ENCODE peak calls at places on chromosomes 6 and 20, in six cellular contexts. J is cardiac muscle cell, X is right cardiac atrium, V is GM23248, K is choroid plexus epithelial cell, W is NB4. G is an unnamed sample.

GRCh38 chr20:8309638-8310037 is 177.6 kb downstream of the PLCB1 start:
- DNase-seq in J (peak), X (no peak), V (peak), K (peak), W (no peak), G (no peak)

GRCh38 chr6:32194825-32195651 is 2.6 kb upstream of the GPSM3 start:
- DNase-seq in J (peak), X (peak), V (peak), K (peak), W (peak), G (no peak)

GRCh38 chr20:25360631-25361286 is 29.9 kb downstream of the ABHD12 start:
- DNase-seq in J (peak), X (no peak), V (peak), K (peak), W (peak), G (peak)

GRCh38 chr20:21832442-21833152 is 127.1 kb downstream of the PAX1 start:
- DNase-seq in J (no peak), X (no peak), V (no peak), K (no peak), W (no peak), G (no peak)

GRCh38 chr20:60365882-60366281 is 407.7 kb downstream of the CDH26 start:
- DNase-seq in J (no peak), X (no peak), V (no peak), K (no peak), W (no peak), G (no peak)

GRCh38 chr6:37765182-37765780 is 54.2 kb upstream of the ZFAND3 start:
- DNase-seq in J (no peak), X (no peak), V (no peak), K (no peak), W (no peak), G (no peak)

GRCh38 chr20:34915749-34916455 is 39.5 kb downstream of the ACSS2 start:
- DNase-seq in J (no peak), X (no peak), V (no peak), K (no peak), W (no peak), G (peak)

GRCh38 chr6:22436134-22436533 is 133.2 kb upstream of the HDGFL1 start:
- DNase-seq in J (no peak), X (no peak), V (no peak), K (no peak), W (no peak), G (no peak)

GRCh38 chr6:157314705-157315321 is 8.5 kb downstream of the TMEM242 start:
- DNase-seq in J (peak), X (no peak), V (peak), K (peak), W (peak), G (no peak)

GRCh38 chr6:105844275-105844848 is 241.8 kb upstream of the PRDM1 start:
- DNase-seq in J (no peak), X (peak), V (peak), K (no peak), W (no peak), G (peak)

GRCh38 chr6:121549741-121550140 is 114.3 kb downstream of the GJA1 start:
- DNase-seq in J (peak), X (no peak), V (peak), K (peak), W (no peak), G (no peak)

GRCh38 chr6:157248264-157248663 is 75.1 kb downstream of the TMEM242 start:
- DNase-seq in J (no peak), X (no peak), V (no peak), K (no peak), W (no peak), G (no peak)

GRCh38 chr6:24513602-24514001 is 18.8 kb downstream of the ALDH5A1 start:
- DNase-seq in J (no peak), X (no peak), V (no peak), K (no peak), W (no peak), G (no peak)

GRCh38 chr6:26064619-26065257 is 22.5 kb upstream of the HFE start:
- DNase-seq in J (peak), X (no peak), V (peak), K (peak), W (peak), G (no peak)

GRCh38 chr6:150465610-150466009 is 96.8 kb downstream of the IYD start:
- DNase-seq in J (no peak), X (no peak), V (no peak), K (no peak), W (no peak), G (no peak)

GRCh38 chr6:90362273-90362672 is 65.6 kb upstream of the BACH2 start:
- DNase-seq in J (peak), X (no peak), V (peak), K (peak), W (no peak), G (no peak)

GRCh38 chr6:85660181-85660611 is 17.5 kb upstream of the SYNCRIP start:
- DNase-seq in J (peak), X (no peak), V (peak), K (peak), W (no peak), G (no peak)

GRCh38 chr20:58634818-58635665 is 16.0 kb upstream of the STX16 start:
- DNase-seq in J (no peak), X (no peak), V (no peak), K (no peak), W (no peak), G (no peak)

GRCh38 chr6:137736919-137737318 is 130.1 kb upstream of the TNFAIP3 start:
- DNase-seq in J (peak), X (no peak), V (peak), K (peak), W (no peak), G (no peak)

GRCh38 chr6:4487538-4487937 is 288.7 kb upstream of the CDYL start:
- DNase-seq in J (no peak), X (no peak), V (peak), K (no peak), W (no peak), G (no peak)

GRCh38 chr20:48175261-48175660 is 390.0 kb upstream of the SULF2 start:
- DNase-seq in J (no peak), X (no peak), V (no peak), K (no peak), W (no peak), G (no peak)

GRCh38 chr20:1440024-1440423 is 26.6 kb downstream of the NSFL1C start:
- DNase-seq in J (peak), X (no peak), V (peak), K (peak), W (peak), G (no peak)

GRCh38 chr20:9571783-9572182 is 57.4 kb downstream of the LAMP5 start:
- DNase-seq in J (no peak), X (no peak), V (no peak), K (no peak), W (no peak), G (no peak)

GRCh38 chr6:47062346-47062745 is 20.2 kb upstream of the ADGRF1 start:
- DNase-seq in J (no peak), X (no peak), V (no peak), K (no peak), W (no peak), G (no peak)

GRCh38 chr6:939526-940252 is 246.8 kb upstream of the EXOC2 start:
- DNase-seq in J (no peak), X (no peak), V (no peak), K (no peak), W (no peak), G (no peak)

GRCh38 chr6:90596967-90597539 is 10.2 kb upstream of the MAP3K7 start:
- DNase-seq in J (no peak), X (no peak), V (no peak), K (no peak), W (no peak), G (no peak)

GRCh38 chr6:16236648-16237199 is 1.7 kb upstream of the GMPR start:
- DNase-seq in J (peak), X (no peak), V (peak), K (peak), W (peak), G (no peak)

GRCh38 chr6:167848783-167849182 is 22.1 kb downstream of the AFDN start:
- DNase-seq in J (no peak), X (no peak), V (no peak), K (no peak), W (no peak), G (no peak)
- H3K4me3 ChIP-seq in J (no peak), X (no peak), V (no peak), K (no peak), W (no peak), G (no peak)

GRCh38 chr6:49553353-49553752 is 2.9 kb downstream of the C6orf141 start:
- DNase-seq in J (no peak), X (no peak), V (peak), K (no peak), W (no peak), G (no peak)

GRCh38 chr6:49551126-49551865 is 828 bp downstream of the C6orf141 start:
- DNase-seq in J (no peak), X (no peak), V (peak), K (peak), W (no peak), G (no peak)

GRCh38 chr6:49550413-49551125 is at the start of gene C6orf141:
- DNase-seq in J (peak), X (peak), V (peak), K (peak), W (no peak), G (peak)

GRCh38 chr6:49551866-49552129 is 1.3 kb downstream of the C6orf141 start:
- DNase-seq in J (no peak), X (no peak), V (no peak), K (no peak), W (no peak), G (no peak)

GRCh38 chr6:49552596-49552995 is 2.1 kb downstream of the C6orf141 start:
- DNase-seq in J (no peak), X (no peak), V (no peak), K (no peak), W (no peak), G (no peak)
- H3K4me3 ChIP-seq in J (no peak), X (no peak), V (no peak), K (no peak), W (no peak), G (no peak)

DNA sequence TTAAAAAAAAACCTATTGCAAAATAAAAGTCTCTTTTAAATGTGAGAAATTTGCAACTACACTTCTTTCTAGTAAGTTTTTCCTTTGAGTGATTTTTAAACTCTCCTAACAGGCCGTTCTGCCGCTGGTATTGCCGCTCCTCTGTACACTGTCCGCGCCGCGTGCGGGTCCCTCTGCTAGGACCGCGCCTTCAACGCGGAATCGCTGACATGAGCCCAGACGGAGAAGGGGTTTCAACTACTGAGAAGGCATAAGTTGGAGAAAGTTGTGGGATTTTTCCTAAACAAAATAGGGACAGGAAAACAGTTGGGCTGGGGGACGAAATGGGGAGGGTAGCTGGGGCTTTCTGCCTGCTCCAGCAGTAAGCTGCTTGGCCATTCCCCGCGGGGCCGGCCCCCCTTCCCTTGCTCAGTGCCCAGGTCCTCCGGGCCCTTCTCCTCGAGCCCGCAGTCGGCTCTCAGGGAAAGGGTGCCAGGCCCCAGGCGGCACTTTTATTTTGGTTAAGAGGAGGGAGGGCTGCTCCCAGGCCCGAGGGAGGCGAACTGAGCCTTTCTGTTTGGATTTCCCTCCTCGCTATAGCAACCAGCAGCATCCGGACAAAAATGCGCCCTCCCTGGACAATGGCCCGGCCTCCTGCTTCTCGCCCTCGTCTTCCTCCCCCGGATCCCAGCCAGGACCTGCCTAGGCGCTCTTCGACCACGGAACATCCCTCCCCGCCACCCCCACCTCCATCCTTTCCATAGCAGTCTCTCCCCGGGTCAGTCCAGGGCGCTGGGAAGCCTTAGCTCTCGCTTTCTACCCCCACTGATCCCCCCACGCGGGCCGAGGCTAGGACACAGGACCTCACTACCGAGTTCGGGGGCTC is 6.8 kb upstream of the POU3F2 start:
- DNase-seq in J (no peak), X (no peak), V (peak), K (no peak), W (no peak), G (no peak)
- H3K4me3 ChIP-seq in J (no peak), X (peak), V (no peak), K (no peak), W (no peak), G (no peak)

GRCh38 chr6:149450679-149451360 is 34.0 kb downstream of the ZC3H12D start:
- DNase-seq in J (peak), X (peak), V (peak), K (no peak), W (no peak), G (no peak)

GRCh38 chr6:149449054-149449453 is 35.8 kb downstream of the ZC3H12D start:
- DNase-seq in J (no peak), X (no peak), V (no peak), K (no peak), W (no peak), G (no peak)

GRCh38 chr6:149451361-149452061 is 33.3 kb downstream of the ZC3H12D start:
- DNase-seq in J (peak), X (peak), V (peak), K (no peak), W (no peak), G (peak)

GRCh38 chr6:149452062-149452939 is 32.5 kb downstream of the ZC3H12D start:
- DNase-seq in J (no peak), X (peak), V (no peak), K (no peak), W (no peak), G (no peak)

DNA sequence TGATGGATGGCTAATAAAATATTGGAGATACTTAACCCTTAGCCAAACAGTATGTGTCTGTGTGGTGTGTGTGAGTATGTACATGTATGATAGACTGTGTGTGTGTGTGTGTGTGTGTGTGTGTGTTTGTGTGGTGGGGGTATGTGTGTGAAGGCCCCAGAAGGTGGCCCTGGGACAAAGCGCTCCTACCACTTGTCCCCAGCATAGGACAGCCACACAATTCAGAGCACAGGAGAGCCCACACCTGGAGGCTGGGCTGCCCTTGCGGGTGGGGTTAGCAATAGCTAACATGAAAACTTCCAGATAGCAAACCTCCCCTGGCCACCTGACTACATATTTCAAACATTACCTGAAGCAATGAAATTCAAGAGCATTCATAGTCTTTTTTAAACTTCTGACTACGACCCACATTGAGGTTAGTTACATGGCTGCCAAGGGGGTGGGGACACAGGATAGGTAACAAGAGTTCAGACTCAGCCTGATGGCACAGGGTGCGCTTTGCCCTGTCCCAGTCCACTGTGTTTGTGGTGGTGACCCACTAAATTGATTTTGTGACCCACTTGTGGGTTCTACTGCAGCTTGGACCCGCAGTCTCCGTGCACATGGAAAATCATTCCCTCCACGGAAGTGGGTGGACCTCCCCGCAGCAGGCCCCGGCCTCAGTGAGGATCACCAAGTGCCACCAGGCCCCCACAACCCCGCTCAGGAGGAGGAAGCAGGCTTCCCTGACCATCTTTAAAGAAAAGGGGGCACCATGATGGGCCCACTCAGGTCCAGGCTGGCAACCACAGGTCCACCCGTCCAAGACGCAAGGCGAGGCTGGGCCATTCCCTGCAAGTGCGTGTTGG is 34.8 kb downstream of the ZC3H12D start:
- DNase-seq in J (no peak), X (no peak), V (no peak), K (no peak), W (no peak), G (no peak)
- H3K4me3 ChIP-seq in J (no peak), X (no peak), V (peak), K (no peak), W (no peak), G (no peak)

DNA sequence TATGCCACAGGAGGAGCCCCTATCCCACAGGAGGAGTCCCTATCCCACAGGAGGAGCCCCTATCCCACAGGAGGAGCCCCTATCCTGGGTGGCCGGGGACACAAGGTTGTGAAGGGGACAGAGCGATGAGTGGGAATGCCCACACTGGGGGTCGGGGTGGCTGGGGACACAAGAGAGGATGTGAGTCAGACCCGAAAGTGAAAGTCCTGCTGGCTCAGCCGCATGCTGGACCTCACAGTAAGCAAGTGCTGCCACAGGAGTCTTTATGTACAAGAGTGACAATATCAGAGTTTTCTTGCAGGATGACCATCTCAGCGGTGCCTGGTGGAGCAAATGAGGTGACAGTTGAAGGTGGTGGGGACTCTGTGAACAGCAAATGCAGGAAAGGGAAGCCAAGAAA is 93.7 kb downstream of the PSMB1 start:
- DNase-seq in J (peak), X (no peak), V (peak), K (peak), W (peak), G (no peak)
- H3K4me3 ChIP-seq in J (no peak), X (no peak), V (peak), K (peak), W (peak), G (no peak)

GRCh38 chr6:45433533-45434400 is 56.0 kb upstream of the SUPT3H start:
- DNase-seq in J (no peak), X (no peak), V (no peak), K (no peak), W (peak), G (no peak)
- H3K4me3 ChIP-seq in J (no peak), X (no peak), V (no peak), K (no peak), W (no peak), G (no peak)

DNA sequence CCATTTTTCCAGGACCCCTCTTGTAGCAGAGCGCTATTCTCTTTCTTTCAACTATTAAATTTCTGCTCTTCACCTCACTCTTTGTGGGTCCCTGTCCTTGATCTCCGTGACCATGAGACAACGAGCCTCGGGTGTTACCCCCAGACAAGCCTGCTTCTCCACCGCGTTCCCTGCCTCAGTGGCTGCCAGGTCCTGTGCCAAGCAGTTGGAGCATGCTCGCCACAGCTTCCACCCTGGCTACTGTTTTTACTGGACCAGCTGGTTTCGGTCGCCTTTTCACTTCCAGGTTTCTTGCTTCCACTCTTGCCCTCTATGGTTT is 5.7 kb downstream of the TP53RK start:
- DNase-seq in J (no peak), X (no peak), V (no peak), K (no peak), W (no peak), G (no peak)
- H3K4me3 ChIP-seq in J (peak), X (peak), V (peak), K (peak), W (no peak), G (no peak)

DNA sequence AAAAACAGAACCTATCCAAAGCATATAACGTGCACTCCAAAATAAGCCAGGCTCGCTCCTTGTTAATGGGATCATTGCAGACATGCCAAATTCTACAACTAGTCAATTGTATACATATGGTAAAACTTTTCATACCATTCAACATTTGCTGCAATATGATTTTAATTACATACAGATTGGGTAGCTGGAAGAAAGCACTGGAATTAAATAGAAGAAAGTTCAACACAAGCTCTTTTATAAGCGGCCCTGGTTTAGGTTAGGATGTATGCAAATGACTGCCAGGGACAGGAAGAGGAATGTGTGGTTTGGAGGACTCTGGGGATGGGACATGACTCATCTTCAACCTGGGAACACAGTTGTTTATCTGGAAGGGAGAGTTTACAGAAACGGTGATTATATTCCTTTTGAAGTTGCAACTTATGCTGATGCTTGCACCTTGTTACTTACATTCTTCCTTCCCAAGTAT is 62.5 kb upstream of the TIAM2 start:
- DNase-seq in J (peak), X (no peak), V (peak), K (peak), W (peak), G (no peak)
- H3K4me3 ChIP-seq in J (no peak), X (no peak), V (peak), K (no peak), W (no peak), G (no peak)

GRCh38 chr20:36604952-36605308 is 649 bp upstream of the RAB5IF start:
- DNase-seq in J (peak), X (peak), V (no peak), K (peak), W (peak), G (peak)

GRCh38 chr20:36606171-36607116 is 865 bp downstream of the RAB5IF start:
- DNase-seq in J (peak), X (no peak), V (peak), K (peak), W (peak), G (no peak)

GRCh38 chr20:36611625-36612024 is 6.0 kb downstream of the RAB5IF start:
- DNase-seq in J (no peak), X (no peak), V (no peak), K (no peak), W (no peak), G (no peak)

GRCh38 chr20:36605309-36606170 is at the start of gene RAB5IF:
- DNase-seq in J (peak), X (peak), V (peak), K (peak), W (peak), G (peak)

GRCh38 chr20:36607586-36608387 is 2.2 kb downstream of the RAB5IF start:
- DNase-seq in J (no peak), X (no peak), V (peak), K (no peak), W (no peak), G (no peak)
- H3K4me3 ChIP-seq in J (no peak), X (no peak), V (peak), K (no peak), W (peak), G (no peak)